ENCODE peak calls at places on chromosomes 13 and 19, in six cellular contexts. F, X, D, O, Z and E are unnamed samples.

GRCh38 chr13:109151255-109151654 is 521.8 kb downstream of the MYO16 start:
- DNase-seq in F (no peak), X (no peak), D (no peak), O (peak), Z (no peak), E (no peak)

GRCh38 chr13:62014299-62014698 is 598.6 kb upstream of the PCDH20 start:
- DNase-seq in F (no peak), X (peak), D (no peak), O (peak), Z (peak), E (no peak)

GRCh38 chr13:38941353-38941945 is 49.2 kb downstream of the STOML3 start:
- DNase-seq in F (no peak), X (no peak), D (no peak), O (no peak), Z (no peak), E (no peak)

GRCh38 chr13:109226631-109227030 is 559.8 kb downstream of the IRS2 start:
- DNase-seq in F (no peak), X (no peak), D (no peak), O (no peak), Z (no peak), E (no peak)

GRCh38 chr13:22127277-22128143 is 456.6 kb downstream of the FGF9 start:
- DNase-seq in F (no peak), X (no peak), D (no peak), O (no peak), Z (no peak), E (no peak)

GRCh38 chr13:59687028-59687427 is 476.7 kb downstream of the DIAPH3 start:
- DNase-seq in F (no peak), X (no peak), D (no peak), O (no peak), Z (no peak), E (no peak)

GRCh38 chr13:113756441-113757097 is 2.5 kb upstream of the TMEM255B start:
- DNase-seq in F (no peak), X (no peak), D (no peak), O (no peak), Z (no peak), E (no peak)

GRCh38 chr19:51965583-51965982 is 21.1 kb downstream of the ZNF350 start:
- DNase-seq in F (no peak), X (no peak), D (no peak), O (no peak), Z (no peak), E (no peak)

GRCh38 chr13:33236021-33236420 is 49.5 kb downstream of the STARD13 start:
- DNase-seq in F (no peak), X (no peak), D (no peak), O (peak), Z (no peak), E (no peak)

GRCh38 chr13:110436276-110436675 is 125.2 kb downstream of the RAB20 start:
- DNase-seq in F (no peak), X (no peak), D (no peak), O (no peak), Z (no peak), E (no peak)

GRCh38 chr19:12847159-12848139 is 9.1 kb downstream of the MAST1 start:
- DNase-seq in F (no peak), X (peak), D (peak), O (peak), Z (peak), E (peak)

GRCh38 chr13:66875264-66875663 is 354.9 kb downstream of the PCDH9 start:
- DNase-seq in F (no peak), X (no peak), D (no peak), O (no peak), Z (no peak), E (no peak)

GRCh38 chr13:39612023-39612637 is 9.1 kb upstream of the LHFPL6 start:
- DNase-seq in F (no peak), X (peak), D (peak), O (peak), Z (peak), E (no peak)

GRCh38 chr13:76758257-76758656 is 127.9 kb downstream of the KCTD12 start:
- DNase-seq in F (no peak), X (no peak), D (no peak), O (peak), Z (no peak), E (no peak)

GRCh38 chr13:46994492-46994891 is 97.6 kb upstream of the HTR2A start:
- DNase-seq in F (no peak), X (no peak), D (no peak), O (no peak), Z (no peak), E (no peak)

GRCh38 chr13:111530137-111530536 is 209.7 kb downstream of the TEX29 start:
- DNase-seq in F (no peak), X (no peak), D (no peak), O (no peak), Z (no peak), E (no peak)

GRCh38 chr19:53989600-53990533 is 1.6 kb upstream of the CACNG6 start:
- DNase-seq in F (no peak), X (peak), D (no peak), O (peak), Z (no peak), E (no peak)

GRCh38 chr19:51714848-51715247 is 8.9 kb downstream of the HAS1 start:
- DNase-seq in F (no peak), X (no peak), D (no peak), O (no peak), Z (no peak), E (no peak)

GRCh38 chr13:66329988-66330429 is 900.1 kb downstream of the PCDH9 start:
- DNase-seq in F (no peak), X (no peak), D (no peak), O (peak), Z (no peak), E (no peak)

GRCh38 chr19:310141-310651 is 19.0 kb upstream of the PLPP2 start:
- DNase-seq in F (no peak), X (peak), D (no peak), O (peak), Z (no peak), E (no peak)

GRCh38 chr19:19407640-19407933 is 2.1 kb downstream of the GATAD2A start:
- DNase-seq in F (no peak), X (no peak), D (no peak), O (no peak), Z (no peak), E (no peak)
- TF ChIP-seq POLR2AphosphoS5 in F (no peak), X (no peak), D (no peak), O (no peak), Z (no peak), E (no peak)

GRCh38 chr19:45492627-45493470 is 4.0 kb downstream of the RTN2 start:
- DNase-seq in F (no peak), X (peak), D (no peak), O (peak), Z (peak), E (peak)
- TF ChIP-seq POLR2AphosphoS5 in F (no peak), X (peak), D (no peak), O (no peak), Z (peak), E (no peak)

DNA sequence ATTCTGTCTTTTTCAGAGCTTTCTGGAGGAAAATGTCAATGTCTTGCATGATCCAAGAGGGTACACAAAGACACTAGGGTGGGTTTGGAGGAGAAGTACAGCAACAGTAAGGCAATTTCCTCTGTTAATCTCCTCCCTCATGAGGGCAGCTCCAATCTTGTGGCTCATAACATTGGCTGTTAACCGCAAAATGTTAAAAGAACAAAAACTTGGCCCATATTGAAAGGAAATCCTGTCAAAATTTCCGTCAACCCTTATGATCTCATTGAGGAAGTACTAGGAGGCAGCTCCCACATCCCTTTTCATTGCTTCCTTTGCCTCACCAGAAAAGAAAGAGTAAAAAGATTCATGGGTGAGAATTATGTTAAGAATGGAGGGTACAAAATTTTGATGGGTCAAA is 11.6 kb downstream of the OXGR1 start:
- DNase-seq in F (no peak), X (no peak), D (no peak), O (peak), Z (no peak), E (no peak)
- TF ChIP-seq POLR2AphosphoS5 in F (no peak), X (no peak), D (no peak), O (peak), Z (no peak), E (no peak)

GRCh38 chr19:6150289-6150688 is 14.8 kb downstream of the ACSBG2 start:
- DNase-seq in F (no peak), X (no peak), D (no peak), O (peak), Z (no peak), E (no peak)
- TF ChIP-seq POLR2AphosphoS5 in F (no peak), X (no peak), D (no peak), O (no peak), Z (no peak), E (no peak)

DNA sequence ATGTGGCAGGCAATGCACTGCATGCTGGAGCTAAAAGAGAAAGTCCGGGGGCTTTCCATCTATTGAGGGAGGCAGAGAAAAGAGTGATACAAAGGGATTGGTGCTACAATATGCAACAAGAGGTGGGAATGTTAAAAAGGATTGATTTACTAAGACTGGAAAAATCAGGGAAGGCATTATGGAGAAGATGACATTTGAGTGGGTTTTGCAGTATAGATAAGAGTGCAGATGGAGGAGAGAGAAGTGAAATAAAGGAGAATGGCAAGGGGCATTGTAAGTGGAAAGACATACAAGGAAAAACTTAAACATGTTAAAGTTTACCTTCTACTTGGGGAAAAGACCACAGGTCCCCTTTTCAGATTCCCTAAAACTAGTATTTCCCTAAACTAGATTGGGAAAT is 399.4 kb downstream of the KCNRG start:
- DNase-seq in F (no peak), X (no peak), D (no peak), O (no peak), Z (no peak), E (no peak)
- TF ChIP-seq POLR2AphosphoS5 in F (no peak), X (no peak), D (no peak), O (no peak), Z (no peak), E (no peak)

GRCh38 chr19:46133777-46134231 is 9.3 kb upstream of the IGFL3 start:
- DNase-seq in F (no peak), X (peak), D (no peak), O (peak), Z (no peak), E (no peak)
- TF ChIP-seq POLR2AphosphoS5 in F (no peak), X (no peak), D (no peak), O (no peak), Z (no peak), E (no peak)

GRCh38 chr19:48954595-48955307 is at the start of gene BAX:
- DNase-seq in F (peak), X (peak), D (peak), O (peak), Z (peak), E (peak)
- TF ChIP-seq POLR2AphosphoS5 in F (peak), X (peak), D (peak), O (peak), Z (peak), E (peak)

DNA sequence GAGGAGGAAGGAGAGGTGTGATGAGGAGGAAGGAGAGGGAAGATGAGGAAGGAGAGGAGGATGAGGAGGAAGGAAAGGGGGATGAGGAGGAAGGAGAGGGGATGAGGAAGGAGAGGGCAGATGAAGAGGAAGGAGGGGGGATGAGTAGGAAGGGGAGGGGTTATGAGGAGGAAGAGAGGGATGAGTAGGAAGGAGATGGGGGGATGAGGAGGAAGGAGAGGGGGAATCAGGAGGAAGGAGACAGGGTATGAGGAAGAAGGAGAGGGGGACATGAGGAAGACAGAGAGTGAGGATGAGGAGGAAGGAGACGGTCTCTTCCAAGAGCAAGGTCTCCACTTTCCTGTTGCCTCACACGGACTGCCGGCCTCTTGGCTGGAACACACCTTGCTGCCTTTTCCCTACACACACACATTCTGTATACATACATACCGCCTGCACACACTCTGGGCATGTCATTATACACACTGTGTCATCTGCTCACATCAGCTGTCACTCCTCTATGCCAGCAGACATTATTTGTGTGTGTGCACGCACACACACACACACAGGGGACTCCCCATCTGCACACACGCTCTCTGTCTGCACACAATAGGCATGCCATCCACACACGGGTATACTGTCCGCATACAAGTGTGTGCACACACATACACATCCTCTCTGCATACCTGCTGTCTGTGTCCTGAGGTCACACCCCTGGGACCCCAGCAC is 11.1 kb upstream of the VSTM2B start:
- DNase-seq in F (no peak), X (no peak), D (no peak), O (no peak), Z (no peak), E (no peak)
- TF ChIP-seq POLR2AphosphoS5 in F (no peak), X (no peak), D (no peak), O (no peak), Z (no peak), E (no peak)

DNA sequence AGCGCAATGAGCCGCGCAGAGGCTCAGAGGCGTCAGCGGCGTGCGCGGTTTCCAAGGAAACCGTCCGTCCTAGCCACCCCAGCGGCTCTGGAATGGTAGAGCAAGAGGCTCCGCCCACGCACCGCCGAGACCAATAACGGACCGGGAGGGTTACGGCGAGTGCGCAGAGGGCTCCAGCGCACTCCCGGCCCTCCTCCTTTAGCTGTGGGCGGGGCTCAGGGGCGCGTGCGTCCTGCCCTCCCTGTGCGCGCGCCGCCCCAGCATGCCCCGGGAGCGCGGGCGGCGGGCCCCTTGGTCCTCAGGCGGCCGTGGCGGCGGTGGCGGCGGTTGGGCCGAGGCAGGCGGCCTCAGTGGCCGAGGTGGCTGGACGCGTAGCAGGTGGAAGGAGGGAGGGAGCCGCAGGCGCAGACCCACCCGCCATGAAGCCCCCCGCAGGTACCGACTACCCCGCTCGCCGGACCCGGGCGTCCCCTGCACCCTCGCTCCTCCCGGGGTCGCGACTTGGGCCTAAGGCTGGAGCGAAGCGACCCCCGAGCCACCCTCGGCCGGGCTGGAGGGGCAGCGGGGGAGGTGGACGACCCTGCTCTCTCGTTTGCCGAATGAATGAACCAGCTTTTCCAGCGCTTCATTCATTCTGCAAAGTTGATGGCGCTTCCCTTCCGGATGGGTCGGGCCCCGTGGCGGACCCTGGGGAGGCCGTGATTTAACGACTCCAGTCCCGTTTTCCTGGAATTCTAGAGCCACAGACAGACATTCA is at the start of gene THOP1:
- DNase-seq in F (peak), X (peak), D (peak), O (peak), Z (peak), E (peak)
- TF ChIP-seq POLR2AphosphoS5 in F (peak), X (peak), D (no peak), O (peak), Z (peak), E (peak)

GRCh38 chr13:44268965-44269364 is 104.7 kb upstream of the SERP2 start:
- DNase-seq in F (no peak), X (no peak), D (no peak), O (no peak), Z (no peak), E (no peak)

GRCh38 chr13:44267203-44267602 is 106.4 kb upstream of the SERP2 start:
- DNase-seq in F (no peak), X (no peak), D (no peak), O (no peak), Z (no peak), E (no peak)

GRCh38 chr13:44267966-44268365 is 105.7 kb upstream of the SERP2 start:
- DNase-seq in F (no peak), X (no peak), D (no peak), O (no peak), Z (no peak), E (no peak)

GRCh38 chr13:44266305-44266704 is 107.3 kb upstream of the SERP2 start:
- DNase-seq in F (no peak), X (peak), D (no peak), O (no peak), Z (no peak), E (no peak)

GRCh38 chr13:44266772-44267171 is 106.9 kb upstream of the SERP2 start:
- DNase-seq in F (no peak), X (no peak), D (no peak), O (no peak), Z (no peak), E (no peak)
- TF ChIP-seq POLR2AphosphoS5 in F (no peak), X (no peak), D (no peak), O (no peak), Z (no peak), E (no peak)